ENCODE peak calls at places on chromosomes 13 and 19, in seven cellular contexts. A, X, W, F, D, Q and Y are unnamed samples.

GRCh38 chr19:19039901-19040300 is 6.5 kb downstream of the ARMC6 start:
- DNase-seq in A (no peak), X (no peak), W (no peak), F (no peak), D (no peak), Q (no peak), Y (no peak)

GRCh38 chr19:35928507-35928906 is 7.7 kb upstream of the LRFN3 start:
- DNase-seq in A (no peak), X (no peak), W (no peak), F (no peak), D (no peak), Q (no peak), Y (peak; percentile 3)

GRCh38 chr13:33642374-33643065 is 175.4 kb upstream of the RFC3 start:
- DNase-seq in A (peak; percentile 72), X (peak; percentile 57), W (peak; percentile 49), F (no peak), D (peak; percentile 71), Q (no peak), Y (no peak)

GRCh38 chr13:31875134-31875533 is 135.8 kb downstream of the RXFP2 start:
- DNase-seq in A (no peak), X (no peak), W (no peak), F (no peak), D (no peak), Q (no peak), Y (no peak)

GRCh38 chr13:62908321-62908720 is 1492.7 kb upstream of the PCDH20 start:
- DNase-seq in A (no peak), X (no peak), W (no peak), F (no peak), D (no peak), Q (no peak), Y (no peak)

GRCh38 chr13:112634102-112634501 is 46.1 kb upstream of the TUBGCP3 start:
- DNase-seq in A (no peak), X (no peak), W (peak; percentile 58), F (no peak), D (no peak), Q (no peak), Y (no peak)

GRCh38 chr19:35592226-35592625 is 6.3 kb downstream of the PMIS2 start:
- DNase-seq in A (peak; percentile 45), X (no peak), W (peak; percentile 52), F (no peak), D (peak; percentile 29), Q (no peak), Y (peak; percentile 66)

GRCh38 chr19:58183822-58184215 is 958 bp downstream of the ZNF274 start:
- DNase-seq in A (no peak), X (peak; percentile 73), W (peak; percentile 35), F (no peak), D (no peak), Q (no peak), Y (no peak)

GRCh38 chr13:96836733-96837132 is 157.5 kb downstream of the OXGR1 start:
- DNase-seq in A (no peak), X (no peak), W (no peak), F (no peak), D (no peak), Q (no peak), Y (no peak)

GRCh38 chr13:70613295-70613694 is 505.0 kb upstream of the KLHL1 start:
- DNase-seq in A (no peak), X (no peak), W (peak; percentile 13), F (no peak), D (no peak), Q (no peak), Y (peak; percentile 25)

GRCh38 chr19:58544591-58545285 is 874 bp downstream of the TRIM28 start:
- DNase-seq in A (peak; percentile 69), X (no peak), W (peak; percentile 68), F (peak; percentile 88), D (no peak), Q (no peak), Y (peak; percentile 99)